ENCODE peak calls at places on chromosomes 5 and 9, in five cellular contexts. V, P, H, S and U are unnamed samples.

GRCh38 chr5:93585054-93585751 is 2.2 kb downstream of the NR2F1 start:
- DNase-seq in H (no peak), V (peak), P (no peak), S (no peak), U (peak)

GRCh38 chr5:143200781-143201398 is 202.6 kb downstream of the NR3C1 start:
- DNase-seq in P (peak), V (no peak), S (peak), H (no peak), U (no peak)

GRCh38 chr5:107889387-107889786 is 218.7 kb upstream of the EFNA5 start:
- DNase-seq in H (no peak), S (no peak), P (peak), V (no peak), U (no peak)

GRCh38 chr5:53151713-53152458 is 42.3 kb upstream of the MOCS2 start:
- DNase-seq in S (no peak), P (peak), H (no peak), V (no peak), U (no peak)

GRCh38 chr5:39072915-39073758 is 1.1 kb downstream of the RICTOR start:
- DNase-seq in H (no peak), P (peak), V (peak), S (peak), U (peak)

GRCh38 chr5:11588803-11589202 is 315.4 kb downstream of the CTNND2 start:
- DNase-seq in S (no peak), H (no peak), V (peak), P (no peak), U (no peak)

GRCh38 chr5:9712506-9713285 is 82.5 kb upstream of the TAS2R1 start:
- DNase-seq in V (no peak), P (peak), S (no peak), H (no peak), U (no peak)

GRCh38 chr9:127942152-127943010 is 4.7 kb upstream of the DPM2 start:
- DNase-seq in S (peak), V (peak), H (peak), P (peak), U (peak)

GRCh38 chr5:143220748-143221211 is 182.7 kb downstream of the NR3C1 start:
- DNase-seq in S (no peak), H (no peak), P (no peak), V (no peak), U (no peak)

GRCh38 chr9:970310-971002 is 6.0 kb upstream of the DMRT3 start:
- DNase-seq in S (no peak), V (peak), H (no peak), P (no peak), U (no peak)

GRCh38 chr9:133233681-133234432 is 24.8 kb upstream of the OBP2B start:
- DNase-seq in V (no peak), H (no peak), S (no peak), P (no peak), U (no peak)

GRCh38 chr9:70285246-70285645 is 26.5 kb downstream of the SMC5 start:
- DNase-seq in S (no peak), P (peak), V (no peak), H (no peak), U (no peak)

GRCh38 chr9:127305450-127306226 is 41.1 kb downstream of the GARNL3 start:
- DNase-seq in S (no peak), P (no peak), V (no peak), H (no peak), U (peak)

GRCh38 chr5:114358329-114358728 is 3.5 kb upstream of the KCNN2 start:
- DNase-seq in P (peak), V (no peak), S (no peak), H (no peak), U (no peak)

GRCh38 chr5:140042551-140043507 is at the start of gene NRG2:
- DNase-seq in V (peak), H (peak), S (peak), P (peak), U (peak)

GRCh38 chr9:37939575-37940095 is 35.7 kb upstream of the SLC25A51 start:
- DNase-seq in S (no peak), H (no peak), V (no peak), P (peak), U (no peak)

GRCh38 chr5:154211611-154212390 is 21.3 kb downstream of the GALNT10 start:
- DNase-seq in V (no peak), P (peak), S (no peak), H (no peak), U (no peak)

GRCh38 chr5:122999947-123000563 is 36.5 kb downstream of the PPIC start:
- DNase-seq in S (no peak), P (no peak), V (peak), H (peak), U (no peak)

GRCh38 chr5:110017854-110018253 is 328.1 kb downstream of the MAN2A1 start:
- DNase-seq in S (no peak), H (no peak), V (no peak), P (no peak), U (no peak)

GRCh38 chr5:86786955-86787354 is 169.2 kb downstream of the COX7C start:
- DNase-seq in P (no peak), V (peak), H (no peak), S (no peak), U (no peak)

GRCh38 chr9:82140471-82140870 is 151.9 kb downstream of the SPATA31D1 start:
- DNase-seq in V (no peak), S (no peak), P (no peak), H (no peak), U (no peak)

GRCh38 chr9:127977877-127978647 is 2.7 kb downstream of the EEIG1 start:
- DNase-seq in P (peak), S (peak), H (peak), V (peak), U (no peak)

DNA sequence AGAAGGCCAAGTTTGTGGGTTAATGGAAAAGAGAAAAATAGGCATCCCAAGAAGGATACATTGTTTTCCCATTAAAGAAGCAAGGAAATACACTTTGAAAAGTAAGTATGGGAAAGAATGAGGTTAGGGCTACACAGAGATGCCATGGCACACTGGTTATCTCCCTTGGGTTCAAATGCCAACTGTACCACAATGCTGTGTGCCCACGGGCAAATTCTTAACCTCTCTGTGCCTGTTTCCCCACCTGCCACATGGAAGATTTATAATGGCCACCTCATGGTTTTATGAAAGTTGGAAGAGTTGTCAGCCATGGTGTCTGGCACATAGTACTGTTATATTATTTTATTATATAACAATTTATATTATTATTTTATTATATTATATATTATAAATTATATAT is 16.3 kb upstream of the MGAT1 start:
- DNase-seq in P (no peak), S (no peak), H (no peak), V (no peak), U (no peak)
- H3K27ac ChIP-seq in P (no peak), S (peak), H (no peak), V (no peak), U (no peak)

DNA sequence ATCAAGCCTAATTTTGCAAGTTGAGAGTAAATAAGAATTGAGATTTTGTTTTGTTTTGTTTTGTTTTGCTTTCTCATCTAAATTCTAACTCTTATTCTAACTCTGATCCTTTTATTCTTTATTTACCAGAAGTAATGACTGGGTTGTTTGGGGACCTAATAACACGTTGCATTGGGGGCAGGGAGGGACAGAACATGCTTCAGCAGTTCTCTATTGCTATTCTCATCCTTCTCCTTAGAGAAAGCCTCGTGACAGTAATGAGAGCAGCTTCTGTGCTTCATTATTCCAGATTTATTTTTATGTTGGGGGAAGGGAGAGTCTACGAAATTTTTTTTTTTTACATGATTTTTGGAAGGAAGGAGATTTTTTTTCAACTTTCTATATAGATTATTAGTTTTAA is 21.1 kb downstream of the CPEB4 start:
- DNase-seq in V (no peak), H (no peak), P (no peak), S (no peak), U (no peak)
- H3K27ac ChIP-seq in V (no peak), H (no peak), P (no peak), S (peak), U (no peak)

GRCh38 chr9:134356496-134357470 is 30.5 kb downstream of the RXRA start:
- DNase-seq in H (no peak), V (no peak), S (no peak), P (no peak), U (no peak)
- H3K27ac ChIP-seq in H (no peak), V (no peak), S (no peak), P (no peak), U (no peak)

GRCh38 chr5:64451551-64451950 is 54.3 kb upstream of the RGS7BP start:
- DNase-seq in S (no peak), V (peak), H (no peak), P (no peak), U (no peak)
- H3K27ac ChIP-seq in S (no peak), V (no peak), H (no peak), P (no peak), U (no peak)

DNA sequence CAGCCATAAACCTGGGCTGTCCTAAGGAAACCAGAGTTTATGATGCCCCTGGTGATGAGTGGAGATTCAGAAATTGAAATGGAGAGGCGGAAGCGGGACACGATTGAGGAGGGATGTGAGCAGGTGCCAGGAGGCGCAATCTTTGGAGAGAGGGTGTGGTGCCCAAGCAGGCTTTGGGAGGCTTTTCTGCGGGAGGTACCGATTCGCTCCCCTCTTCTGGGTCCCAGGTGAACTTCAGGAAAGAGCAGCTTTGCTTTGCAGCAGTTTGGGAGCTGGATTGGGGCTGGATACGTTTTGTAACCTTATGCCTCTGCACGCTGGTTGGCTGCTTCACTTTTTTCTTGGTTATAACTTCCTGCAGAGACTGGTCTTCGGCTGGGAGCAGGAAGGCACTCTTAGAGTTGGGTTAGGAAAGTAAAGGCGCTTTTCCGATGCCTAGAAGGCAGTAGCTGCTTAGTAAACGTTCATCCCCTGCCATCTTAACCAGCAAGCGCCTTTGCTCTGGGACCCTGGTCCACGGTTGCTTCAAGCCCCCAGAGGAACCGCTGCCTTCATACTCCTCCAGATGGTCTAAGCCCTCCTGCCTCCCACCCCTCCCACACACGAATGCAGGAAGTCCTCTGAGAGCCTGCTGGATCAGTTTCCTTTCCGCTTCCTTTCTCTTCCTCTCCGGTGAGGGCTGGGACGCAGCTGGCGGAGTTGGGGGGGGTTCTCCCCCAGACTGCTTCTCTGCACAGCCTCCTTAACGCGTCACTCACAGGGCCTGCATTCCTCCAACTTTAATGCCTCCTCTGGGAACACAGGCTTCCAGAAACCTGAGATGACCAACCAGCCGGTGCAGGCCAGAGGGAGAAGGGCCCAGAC is 15.2 kb upstream of the NEK6 start:
- DNase-seq in H (no peak), V (peak), P (peak), S (no peak), U (no peak)
- H3K27ac ChIP-seq in H (no peak), V (peak), P (peak), S (peak), U (no peak)

GRCh38 chr5:180900178-180900577 is 1.2 kb downstream of the BTNL8 start:
- DNase-seq in V (no peak), P (no peak), S (no peak), H (no peak), U (no peak)

GRCh38 chr5:180898621-180899246 is at the start of gene BTNL8:
- DNase-seq in V (no peak), P (no peak), S (no peak), H (no peak), U (no peak)

DNA sequence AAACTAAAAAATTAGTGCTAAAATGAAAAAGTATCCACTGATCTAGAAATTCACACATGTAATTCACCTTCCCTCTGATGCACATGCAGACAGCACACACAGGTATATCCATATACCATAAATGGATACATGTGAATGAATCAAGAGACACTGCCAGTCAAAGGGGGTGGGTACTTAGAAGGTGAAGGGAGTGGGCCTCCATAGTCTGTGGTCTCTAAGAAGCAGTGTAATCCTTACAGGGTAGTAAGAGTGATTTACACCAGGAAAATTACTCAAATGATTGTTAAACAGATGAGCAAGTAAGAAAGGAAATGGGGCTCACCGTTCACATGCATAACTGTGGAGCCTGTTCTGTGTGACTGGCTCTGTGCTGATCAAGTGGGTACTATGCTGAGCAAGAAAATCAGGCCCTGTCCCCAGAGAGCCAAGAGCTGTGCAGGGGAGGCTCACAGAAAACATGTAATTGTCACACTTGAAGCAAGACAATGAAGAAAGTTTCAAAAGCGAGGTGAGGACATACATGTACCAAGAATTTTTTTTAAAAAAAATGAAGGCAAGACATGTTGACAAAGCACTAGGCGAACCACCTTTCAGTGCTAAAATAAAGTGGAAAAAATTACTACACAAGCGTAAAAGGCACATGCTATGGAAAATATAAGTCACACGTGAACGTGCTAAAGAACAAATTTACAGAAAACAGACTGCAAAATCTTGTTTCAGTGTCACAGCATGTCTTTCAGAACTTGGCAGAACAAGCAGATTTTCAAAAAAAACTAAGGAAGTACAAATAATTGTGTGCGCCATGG is 2.4 kb downstream of the BTNL8 start:
- DNase-seq in H (no peak), S (no peak), P (no peak), V (no peak), U (no peak)
- H3K27ac ChIP-seq in H (no peak), S (peak), P (no peak), V (no peak), U (no peak)

DNA sequence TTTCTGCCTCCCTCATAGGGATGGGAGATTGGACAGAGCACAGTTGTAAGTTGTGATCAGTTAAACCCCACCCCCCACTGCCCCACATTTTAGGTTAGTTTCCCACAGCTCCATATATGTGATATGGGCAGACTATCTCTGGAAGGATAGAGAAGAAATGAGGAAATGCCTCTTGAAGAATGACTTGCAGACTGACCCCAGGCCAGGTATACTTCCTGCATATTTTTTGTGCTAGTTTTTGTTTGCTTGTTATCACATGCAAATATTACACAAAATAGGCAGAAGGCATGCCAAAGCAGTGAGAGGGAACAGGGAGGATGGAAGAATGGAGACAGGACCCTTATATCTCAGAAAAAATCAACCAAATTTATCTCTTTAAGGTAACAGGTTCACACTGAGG is 10.1 kb upstream of the GLRX start:
- DNase-seq in H (no peak), S (no peak), V (no peak), P (no peak), U (no peak)
- H3K27ac ChIP-seq in H (peak), S (no peak), V (no peak), P (no peak), U (no peak)

GRCh38 chr5:150530423-150530822 is 22.5 kb downstream of the NDST1 start:
- DNase-seq in H (no peak), V (no peak), P (no peak), S (no peak), U (no peak)
- H3K27ac ChIP-seq in H (no peak), V (peak), P (no peak), S (peak), U (peak)

GRCh38 chr5:59544573-59544972 is 349.0 kb downstream of the PDE4D start:
- DNase-seq in V (no peak), P (no peak), H (no peak), S (no peak), U (no peak)
- H3K27ac ChIP-seq in V (no peak), P (no peak), H (peak), S (no peak), U (no peak)